ENCODE peak calls at places on chromosomes 16 and 17, in nine cellular contexts. B, H, N, T, F, C, R, G and W are unnamed samples.

GRCh38 chr17:81044764-81045589 is 10.0 kb downstream of the BAIAP2 start:
- DNase-seq in C (no peak), T (peak), B (peak), N (no peak), H (no peak), F (peak), R (no peak), G (no peak), W (peak)

GRCh38 chr17:6276711-6277110 is 158.2 kb downstream of the AIPL1 start:
- DNase-seq in H (no peak), B (no peak), C (no peak), F (no peak), N (no peak), G (no peak), T (no peak), R (no peak), W (no peak)

GRCh38 chr16:84836234-84836647 is 16.5 kb downstream of the CRISPLD2 start:
- DNase-seq in N (peak), H (no peak), F (peak), R (no peak), T (no peak), C (no peak), G (peak), B (peak), W (no peak)

GRCh38 chr17:36131436-36131835 is 27.8 kb downstream of the CCL4 start:
- DNase-seq in F (no peak), N (no peak), R (no peak), B (no peak), G (no peak), C (no peak), H (no peak), T (no peak), W (no peak)

GRCh38 chr16:66441586-66442375 is 14.7 kb downstream of the BEAN1 start:
- DNase-seq in C (no peak), F (no peak), N (no peak), R (no peak), T (no peak), B (no peak), H (no peak), G (no peak), W (no peak)

GRCh38 chr17:43384476-43384862 is 14.3 kb upstream of the ARL4D start:
- DNase-seq in H (no peak), F (no peak), T (no peak), G (no peak), B (no peak), N (no peak), C (no peak), R (no peak), W (peak)

GRCh38 chr17:39722965-39723848 is 7.1 kb downstream of the MIEN1 start:
- DNase-seq in F (no peak), C (peak), G (no peak), B (no peak), H (no peak), T (no peak), R (no peak), N (no peak), W (no peak)

GRCh38 chr17:38738686-38739085 is 8.5 kb downstream of the CISD3 start:
- DNase-seq in T (no peak), N (no peak), G (no peak), B (no peak), C (no peak), R (no peak), F (no peak), H (no peak), W (no peak)

GRCh38 chr16:88773812-88774291 is 11.2 kb downstream of the PIEZO1 start:
- DNase-seq in F (peak), N (peak), G (no peak), T (no peak), B (peak), C (no peak), R (no peak), H (no peak), W (no peak)

GRCh38 chr16:3767333-3767977 is 50.1 kb upstream of the TRAP1 start:
- DNase-seq in T (no peak), G (no peak), B (no peak), F (no peak), R (no peak), N (no peak), H (no peak), C (no peak), W (no peak)

GRCh38 chr16:51465026-51465425 is 314.0 kb upstream of the SALL1 start:
- DNase-seq in G (no peak), C (no peak), H (no peak), B (no peak), R (no peak), T (no peak), F (peak), N (peak), W (no peak)

GRCh38 chr17:17814162-17815061 is 22.4 kb downstream of the SREBF1 start:
- DNase-seq in C (no peak), N (no peak), H (peak), F (no peak), R (no peak), B (no peak), T (no peak), G (no peak), W (no peak)

GRCh38 chr17:17151541-17151940 is 54.6 kb downstream of the PLD6 start:
- DNase-seq in N (peak), T (no peak), H (no peak), F (no peak), C (no peak), B (no peak), G (no peak), R (no peak), W (no peak)